ENCODE peak calls at places on chromosomes 13 and 19, in ten cellular contexts. L is prostate gland, B is spleen, C is AG09319, Y is GM13976, M is uterus, D is psoas muscle, K is mammary epithelial cell, I is fibroblast of mammary gland, E is RWPE1. T is an unnamed sample.

GRCh38 chr19:4186087-4186993 is 3.9 kb downstream of the ANKRD24 start:
- DNase-seq in Y (peak), E (peak), L (peak), I (peak), B (peak), K (peak), M (peak), C (peak), D (peak), T (peak)

GRCh38 chr13:99374994-99375805 is 68.0 kb upstream of the GPR183 start:
- DNase-seq in B (peak), M (no peak), C (no peak), I (no peak), L (no peak), E (no peak), D (no peak), Y (peak), K (no peak), T (no peak)

GRCh38 chr13:23796546-23796945 is 92.7 kb downstream of the MIPEP start:
- DNase-seq in B (no peak), D (no peak), C (no peak), E (no peak), L (no peak), K (no peak), I (no peak), M (no peak), Y (no peak), T (no peak)

GRCh38 chr19:38211206-38211605 is 12.8 kb downstream of the DPF1 start:
- DNase-seq in C (no peak), L (no peak), I (no peak), D (no peak), E (no peak), K (no peak), M (no peak), Y (no peak), B (no peak), T (no peak)

GRCh38 chr13:39596685-39597084 is 6.3 kb downstream of the LHFPL6 start:
- DNase-seq in C (no peak), I (no peak), D (no peak), E (no peak), K (no peak), B (no peak), M (no peak), Y (no peak), L (no peak), T (no peak)

GRCh38 chr13:40485611-40486517 is 180.6 kb downstream of the FOXO1 start:
- DNase-seq in Y (peak), I (no peak), M (no peak), D (no peak), L (no peak), C (no peak), K (no peak), E (no peak), B (no peak), T (peak)

GRCh38 chr19:8004723-8005513 is 523 bp downstream of the ELAVL1 start:
- DNase-seq in B (no peak), D (no peak), I (peak), C (no peak), Y (no peak), M (no peak), E (no peak), K (no peak), L (no peak), T (peak)

GRCh38 chr13:41767801-41768200 is 193.1 kb downstream of the VWA8 start:
- DNase-seq in D (no peak), Y (no peak), M (no peak), C (no peak), I (peak), K (no peak), E (no peak), L (no peak), B (no peak), T (no peak)

GRCh38 chr13:111629933-111630332 is 309.5 kb downstream of the TEX29 start:
- DNase-seq in D (no peak), C (no peak), Y (no peak), K (no peak), L (no peak), B (no peak), I (no peak), M (no peak), E (no peak), T (no peak)

GRCh38 chr19:7293795-7294570 is at the start of gene INSR:
- DNase-seq in E (peak), I (peak), K (peak), L (peak), D (peak), Y (peak), C (peak), M (peak), B (peak), T (peak)

GRCh38 chr19:1066748-1067340 is at the start of gene ARHGAP45:
- DNase-seq in M (no peak), E (no peak), K (no peak), Y (peak), L (no peak), C (no peak), I (no peak), D (peak), B (peak), T (peak)

GRCh38 chr13:33763021-33763420 is 54.9 kb upstream of the RFC3 start:
- DNase-seq in E (no peak), Y (no peak), I (peak), B (no peak), L (no peak), K (no peak), M (no peak), C (no peak), D (no peak), T (no peak)

GRCh38 chr13:33757713-33758112 is 60.2 kb upstream of the RFC3 start:
- DNase-seq in D (no peak), K (no peak), L (no peak), Y (no peak), C (no peak), E (no peak), M (no peak), I (no peak), B (no peak), T (peak)

GRCh38 chr13:33758113-33758512 is 59.8 kb upstream of the RFC3 start:
- DNase-seq in I (no peak), M (no peak), C (no peak), K (no peak), L (no peak), E (no peak), Y (no peak), D (no peak), B (no peak), T (no peak)

GRCh38 chr13:33764716-33765115 is 53.2 kb upstream of the RFC3 start:
- DNase-seq in B (no peak), E (no peak), L (no peak), C (no peak), I (no peak), D (no peak), K (peak), M (no peak), Y (no peak), T (no peak)

DNA sequence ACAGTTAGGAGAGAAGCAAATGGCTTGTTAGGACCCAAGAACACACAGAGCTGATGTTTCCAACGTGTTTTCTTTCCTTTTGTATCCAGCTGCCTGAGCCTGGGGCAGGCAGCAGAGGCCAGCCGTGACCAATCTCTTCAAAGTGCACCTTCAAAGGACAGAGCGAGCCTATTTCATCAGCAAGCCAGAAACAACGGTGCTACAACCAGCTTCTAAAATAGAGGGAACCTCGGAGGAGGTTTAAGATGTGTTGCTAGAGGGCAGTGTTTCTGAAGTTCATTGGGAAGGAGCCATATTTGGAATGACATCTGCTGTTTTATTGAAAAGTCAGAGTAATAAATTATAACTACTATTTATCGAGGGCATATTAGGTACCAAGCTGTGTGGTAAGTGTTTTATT is 56.2 kb upstream of the RFC3 start:
- DNase-seq in M (no peak), E (peak), B (no peak), D (no peak), I (peak), C (no peak), Y (no peak), K (peak), L (peak), T (no peak)
- TF ChIP-seq CTCF in M (no peak), E (no peak), B (no peak), D (no peak), I (peak), C (peak), Y (no peak), K (no peak), L (no peak), T (no peak)

DNA sequence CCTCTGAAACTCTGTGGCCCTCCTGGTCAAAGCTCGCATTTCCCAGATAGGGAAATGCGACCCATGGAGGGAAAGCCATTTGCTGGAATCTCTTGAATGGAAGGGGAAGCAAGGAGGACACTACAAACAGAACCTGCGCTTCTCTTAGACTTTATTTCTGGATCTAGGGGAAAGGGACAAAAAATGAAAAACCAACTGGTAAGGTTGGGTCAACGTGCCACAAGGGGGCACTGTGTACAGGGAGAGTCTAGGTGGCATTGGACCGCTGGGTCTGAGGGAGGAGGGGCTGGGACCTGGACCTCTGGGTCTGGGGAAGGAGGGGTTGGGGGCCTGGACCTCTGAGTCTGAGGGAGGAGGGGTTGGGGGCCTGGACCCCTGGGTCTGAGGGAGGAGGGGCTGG is 5.0 kb downstream of the KLK4 start:
- DNase-seq in D (no peak), Y (peak), I (peak), C (no peak), B (no peak), L (peak), E (no peak), K (no peak), M (no peak), T (peak)
- TF ChIP-seq CTCF in D (no peak), Y (peak), I (peak), C (peak), B (peak), L (no peak), E (no peak), K (peak), M (no peak), T (peak)

GRCh38 chr19:31211088-31211487 is 138.1 kb downstream of the TSHZ3 start:
- DNase-seq in E (no peak), K (no peak), C (no peak), L (no peak), D (no peak), M (no peak), Y (no peak), B (no peak), I (no peak), T (no peak)

GRCh38 chr19:31214086-31214485 is 135.2 kb downstream of the TSHZ3 start:
- DNase-seq in M (peak), L (peak), K (peak), B (peak), E (peak), I (peak), D (peak), C (peak), Y (no peak), T (no peak)

GRCh38 chr19:31220540-31220939 is 128.7 kb downstream of the TSHZ3 start:
- DNase-seq in B (no peak), Y (no peak), D (no peak), K (peak), M (no peak), L (no peak), C (no peak), I (peak), E (no peak), T (no peak)

GRCh38 chr19:31214997-31215396 is 134.2 kb downstream of the TSHZ3 start:
- DNase-seq in B (no peak), M (no peak), L (no peak), K (peak), Y (no peak), E (peak), C (no peak), D (no peak), I (peak), T (no peak)
- TF ChIP-seq CTCF in B (no peak), M (no peak), L (no peak), K (no peak), Y (no peak), E (no peak), C (no peak), D (no peak), I (no peak), T (no peak)

GRCh38 chr13:50740052-50740741 is 103.3 kb downstream of the DLEU7 start:
- DNase-seq in B (no peak), K (no peak), L (no peak), E (no peak), D (no peak), C (peak), Y (no peak), M (no peak), I (peak), T (no peak)

GRCh38 chr13:50742353-50742752 is 101.1 kb downstream of the DLEU7 start:
- DNase-seq in K (no peak), Y (no peak), B (no peak), D (no peak), M (no peak), E (no peak), L (no peak), I (no peak), C (no peak), T (no peak)

GRCh38 chr13:50747939-50748338 is 95.6 kb downstream of the DLEU7 start:
- DNase-seq in I (peak), M (no peak), B (no peak), L (no peak), D (no peak), K (no peak), C (no peak), Y (no peak), E (no peak), T (no peak)

GRCh38 chr13:50744261-50744660 is 99.2 kb downstream of the DLEU7 start:
- DNase-seq in K (no peak), E (no peak), B (no peak), M (no peak), D (no peak), L (no peak), I (no peak), C (no peak), Y (no peak), T (no peak)

DNA sequence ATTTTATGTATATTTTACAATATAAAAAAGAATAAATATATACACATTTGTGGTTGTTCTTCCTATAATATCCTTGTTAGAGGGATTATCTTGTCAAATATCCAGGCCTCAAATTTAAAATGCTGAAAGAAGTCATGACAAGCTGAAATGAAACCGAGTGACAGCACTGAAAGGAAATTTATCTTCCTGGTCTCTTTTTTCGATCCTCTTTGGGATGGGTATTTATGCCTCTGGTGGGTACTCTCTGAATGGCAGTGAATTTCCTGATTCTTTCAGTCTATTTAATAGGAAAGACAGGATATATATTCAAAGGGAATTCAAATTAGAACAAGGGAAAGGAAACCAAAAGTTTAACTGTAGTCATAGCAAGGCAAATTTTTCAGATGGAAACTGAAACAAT is 98.0 kb downstream of the DLEU7 start:
- DNase-seq in B (no peak), M (no peak), L (no peak), Y (no peak), D (no peak), E (no peak), K (no peak), C (no peak), I (no peak), T (no peak)
- TF ChIP-seq CTCF in B (no peak), M (no peak), L (no peak), Y (no peak), D (no peak), E (no peak), K (no peak), C (no peak), I (no peak), T (no peak)

GRCh38 chr19:44694184-44694579 is 4.8 kb upstream of the CEACAM16 start:
- DNase-seq in Y (no peak), M (no peak), I (no peak), D (no peak), K (no peak), L (no peak), C (no peak), B (no peak), E (no peak), T (no peak)
- TF ChIP-seq CTCF in Y (peak), M (no peak), I (peak), D (no peak), K (peak), L (no peak), C (peak), B (no peak), E (no peak), T (peak)

GRCh38 chr13:38417727-38418126 is 68.1 kb downstream of the UFM1 start:
- DNase-seq in M (no peak), K (peak), E (peak), I (peak), D (no peak), C (no peak), L (no peak), B (no peak), Y (peak), T (peak)
- TF ChIP-seq CTCF in M (no peak), K (peak), E (no peak), I (peak), D (peak), C (peak), L (no peak), B (no peak), Y (no peak), T (peak)

GRCh38 chr13:19818223-19818842 is 35.6 kb upstream of the PSPC1 start:
- DNase-seq in C (no peak), L (peak), D (peak), B (peak), Y (no peak), K (no peak), E (no peak), M (peak), I (peak), T (no peak)
- TF ChIP-seq CTCF in C (peak), L (no peak), D (peak), B (no peak), Y (peak), K (peak), E (peak), M (peak), I (peak), T (peak)

GRCh38 chr19:50518091-50519005 is 4.6 kb upstream of the ASPDH start:
- DNase-seq in C (no peak), B (peak), M (no peak), I (no peak), L (no peak), D (no peak), E (no peak), K (no peak), Y (no peak), T (no peak)
- TF ChIP-seq CTCF in C (no peak), B (no peak), M (no peak), I (no peak), L (no peak), D (no peak), E (peak), K (no peak), Y (no peak), T (peak)

DNA sequence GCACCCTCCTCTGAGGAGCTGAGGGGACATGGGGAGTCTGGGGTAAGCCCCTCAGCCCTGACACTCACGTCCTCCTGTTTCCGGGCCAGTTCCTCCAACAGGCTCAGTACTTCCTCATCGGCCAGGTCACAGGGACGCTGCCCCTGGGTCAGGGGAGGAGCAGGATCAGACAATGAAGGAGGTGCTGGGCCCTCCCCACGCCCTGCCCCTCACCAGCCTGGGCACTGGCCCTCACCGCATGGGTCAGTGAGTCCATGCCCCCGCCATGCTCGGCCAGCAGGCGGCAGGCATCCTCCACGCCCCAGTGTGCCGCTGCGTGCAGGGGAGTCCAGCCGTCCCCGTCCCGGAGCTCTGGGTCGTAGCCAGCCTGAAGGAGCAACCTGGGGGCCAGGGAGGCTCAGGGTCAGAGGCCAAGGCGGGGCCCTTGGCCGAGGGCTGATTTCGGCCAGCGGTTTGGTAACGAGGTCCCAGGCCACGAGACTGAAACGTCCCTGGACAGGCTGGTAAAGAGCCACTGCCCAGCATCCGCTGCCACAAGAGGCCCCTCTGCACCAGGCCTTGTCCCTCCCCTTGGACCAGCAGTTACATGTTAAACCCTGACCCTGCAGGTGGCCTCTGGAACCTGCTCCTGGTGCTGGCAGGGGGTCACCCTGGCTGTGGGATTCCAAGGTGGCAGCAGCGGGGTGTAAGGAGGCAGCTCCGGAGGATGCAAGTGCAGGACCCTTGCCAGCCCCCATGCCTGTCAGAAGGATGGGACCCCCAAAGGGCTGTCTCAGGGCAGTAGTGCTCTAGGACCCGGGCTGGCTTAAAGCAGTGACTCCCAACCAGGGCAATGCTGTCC is 18.5 kb downstream of the PPP1R12C start:
- DNase-seq in K (no peak), I (no peak), E (no peak), M (no peak), Y (no peak), L (no peak), B (no peak), D (peak), C (no peak), T (no peak)
- TF ChIP-seq CTCF in K (no peak), I (no peak), E (no peak), M (no peak), Y (no peak), L (no peak), B (peak), D (no peak), C (no peak), T (peak)

GRCh38 chr13:80850771-80851170 is 509.8 kb upstream of the SPRY2 start:
- DNase-seq in I (no peak), B (no peak), C (no peak), L (no peak), K (no peak), M (no peak), E (no peak), D (no peak), Y (no peak), T (no peak)
- TF ChIP-seq CTCF in I (no peak), B (no peak), C (no peak), L (no peak), K (no peak), M (no peak), E (no peak), D (no peak), Y (no peak), T (no peak)

T was measured in GM13977.